ENCODE peak calls at places on chromosomes 3 and 15, in five cellular contexts. One of them, this sample, is unnamed.

GRCh38 chr3:119690043-119690656 is 12.7 kb upstream of the CFAP91 start:
- DNase-seq in fibroblast of the aortic adventitia: peak
- DNase-seq in MM.1S: no peak
- DNase-seq in cardiac muscle cell: peak
- DNase-seq in brain microvascular endothelial cell: peak
- DNase-seq in this sample: no peak

GRCh38 chr3:117036259-117036799 is 326.8 kb downstream of the TUSC7 start:
- DNase-seq in brain microvascular endothelial cell: peak
- DNase-seq in cardiac muscle cell: peak
- DNase-seq in fibroblast of the aortic adventitia: peak
- DNase-seq in MM.1S: no peak
- DNase-seq in this sample: no peak

GRCh38 chr15:95556866-95557225 is 773.7 kb upstream of the NR2F2 start:
- DNase-seq in cardiac muscle cell: peak
- DNase-seq in fibroblast of the aortic adventitia: peak
- DNase-seq in MM.1S: no peak
- DNase-seq in brain microvascular endothelial cell: peak
- DNase-seq in this sample: peak

GRCh38 chr15:64856429-64857145 is 14.9 kb downstream of the PLEKHO2 start:
- DNase-seq in fibroblast of the aortic adventitia: peak
- DNase-seq in MM.1S: no peak
- DNase-seq in brain microvascular endothelial cell: no peak
- DNase-seq in cardiac muscle cell: peak
- DNase-seq in this sample: no peak

GRCh38 chr3:115576325-115576724 is 47.0 kb upstream of the GAP43 start:
- DNase-seq in fibroblast of the aortic adventitia: peak
- DNase-seq in MM.1S: no peak
- DNase-seq in cardiac muscle cell: no peak
- DNase-seq in brain microvascular endothelial cell: no peak
- DNase-seq in this sample: no peak

GRCh38 chr3:61897848-61898247 is 336.5 kb downstream of the PTPRG start:
- DNase-seq in cardiac muscle cell: no peak
- DNase-seq in MM.1S: no peak
- DNase-seq in fibroblast of the aortic adventitia: no peak
- DNase-seq in brain microvascular endothelial cell: no peak
- DNase-seq in this sample: no peak

GRCh38 chr15:82532383-82532990 is 7.8 kb downstream of the RPS17 start:
- DNase-seq in cardiac muscle cell: no peak
- DNase-seq in MM.1S: no peak
- DNase-seq in fibroblast of the aortic adventitia: no peak
- DNase-seq in brain microvascular endothelial cell: no peak
- DNase-seq in this sample: no peak

GRCh38 chr3:8405144-8405543 is 96.5 kb upstream of the LMCD1 start:
- DNase-seq in brain microvascular endothelial cell: no peak
- DNase-seq in fibroblast of the aortic adventitia: no peak
- DNase-seq in cardiac muscle cell: no peak
- DNase-seq in MM.1S: no peak
- DNase-seq in this sample: no peak

GRCh38 chr3:186938716-186939115 is 8.4 kb downstream of the ST6GAL1 start:
- DNase-seq in cardiac muscle cell: peak
- DNase-seq in fibroblast of the aortic adventitia: peak
- DNase-seq in MM.1S: no peak
- DNase-seq in brain microvascular endothelial cell: peak
- DNase-seq in this sample: no peak

DNA sequence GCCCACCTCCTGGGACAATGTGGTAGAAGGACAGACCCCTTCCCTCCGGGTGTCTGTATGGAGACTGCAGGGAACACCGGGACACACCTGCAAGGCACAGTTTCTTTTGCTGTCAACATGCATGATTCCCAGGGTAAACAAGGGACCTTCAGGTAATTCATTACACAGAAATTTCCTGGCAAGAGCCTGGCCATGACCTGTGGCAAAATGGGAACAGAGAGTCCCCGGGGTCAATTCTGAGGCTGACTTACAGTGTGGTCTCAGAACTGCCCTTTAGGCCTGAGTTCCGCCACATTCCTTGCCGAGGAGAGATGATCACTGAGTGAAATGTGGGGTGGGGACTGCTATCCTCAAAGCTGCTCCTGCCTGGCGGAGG is 6.3 kb downstream of the STARD5 start:
- DNase-seq in MM.1S: no peak
- DNase-seq in fibroblast of the aortic adventitia: no peak
- DNase-seq in brain microvascular endothelial cell: no peak
- DNase-seq in cardiac muscle cell: no peak
- DNase-seq in this sample: no peak
- H3K4me3 ChIP-seq in MM.1S: peak
- H3K4me3 ChIP-seq in fibroblast of the aortic adventitia: no peak
- H3K4me3 ChIP-seq in brain microvascular endothelial cell: no peak
- H3K4me3 ChIP-seq in cardiac muscle cell: no peak
- H3K4me3 ChIP-seq in this sample: no peak

DNA sequence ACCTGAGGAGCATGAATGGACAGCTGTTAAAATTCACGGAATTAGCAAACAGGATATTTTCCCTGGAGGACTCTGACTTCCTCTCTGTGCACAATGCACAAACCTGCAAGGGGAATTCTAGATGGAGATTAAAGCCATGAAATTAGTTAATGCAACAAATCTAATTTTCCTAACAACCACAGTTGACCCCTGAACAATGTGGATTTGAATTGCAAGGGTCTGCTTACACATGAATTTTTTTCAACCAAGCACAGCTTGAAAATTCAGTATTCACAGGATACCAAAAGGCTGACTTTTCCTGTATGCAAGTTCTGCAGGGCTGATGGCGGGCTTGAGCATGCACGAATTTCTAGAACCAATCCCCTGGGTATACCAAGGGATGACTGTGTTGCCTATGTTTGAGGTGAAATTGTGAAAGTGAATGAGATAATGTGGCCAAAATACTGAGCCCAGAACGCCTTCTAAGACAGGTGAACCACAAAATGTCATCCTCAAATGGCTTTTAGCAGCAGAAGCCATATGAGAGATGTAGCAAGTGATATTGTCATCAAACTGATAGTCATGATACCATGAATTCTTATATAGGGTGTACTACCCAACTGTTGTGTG is 52.5 kb downstream of the COL8A1 start:
- DNase-seq in fibroblast of the aortic adventitia: no peak
- DNase-seq in cardiac muscle cell: no peak
- DNase-seq in MM.1S: no peak
- DNase-seq in brain microvascular endothelial cell: no peak
- DNase-seq in this sample: no peak
- TF ChIP-seq CTCF in fibroblast of the aortic adventitia: no peak
- TF ChIP-seq CTCF in cardiac muscle cell: no peak
- TF ChIP-seq CTCF in MM.1S: no peak
- TF ChIP-seq CTCF in brain microvascular endothelial cell: no peak
- TF ChIP-seq CTCF in this sample: no peak

GRCh38 chr3:121705541-121705940 is 44.0 kb downstream of the GOLGB1 start:
- DNase-seq in brain microvascular endothelial cell: no peak
- DNase-seq in fibroblast of the aortic adventitia: no peak
- DNase-seq in MM.1S: no peak
- DNase-seq in cardiac muscle cell: no peak
- DNase-seq in this sample: no peak
- H3K4me3 ChIP-seq in brain microvascular endothelial cell: no peak
- H3K4me3 ChIP-seq in fibroblast of the aortic adventitia: no peak
- H3K4me3 ChIP-seq in MM.1S: no peak
- H3K4me3 ChIP-seq in cardiac muscle cell: no peak
- H3K4me3 ChIP-seq in this sample: no peak

GRCh38 chr3:131658115-131658514 is 155.3 kb upstream of the MRPL3 start:
- DNase-seq in brain microvascular endothelial cell: no peak
- DNase-seq in MM.1S: no peak
- DNase-seq in cardiac muscle cell: peak
- DNase-seq in fibroblast of the aortic adventitia: peak
- DNase-seq in this sample: no peak
- TF ChIP-seq CTCF in brain microvascular endothelial cell: no peak
- TF ChIP-seq CTCF in MM.1S: no peak
- TF ChIP-seq CTCF in cardiac muscle cell: peak
- TF ChIP-seq CTCF in fibroblast of the aortic adventitia: peak
- TF ChIP-seq CTCF in this sample: peak

DNA sequence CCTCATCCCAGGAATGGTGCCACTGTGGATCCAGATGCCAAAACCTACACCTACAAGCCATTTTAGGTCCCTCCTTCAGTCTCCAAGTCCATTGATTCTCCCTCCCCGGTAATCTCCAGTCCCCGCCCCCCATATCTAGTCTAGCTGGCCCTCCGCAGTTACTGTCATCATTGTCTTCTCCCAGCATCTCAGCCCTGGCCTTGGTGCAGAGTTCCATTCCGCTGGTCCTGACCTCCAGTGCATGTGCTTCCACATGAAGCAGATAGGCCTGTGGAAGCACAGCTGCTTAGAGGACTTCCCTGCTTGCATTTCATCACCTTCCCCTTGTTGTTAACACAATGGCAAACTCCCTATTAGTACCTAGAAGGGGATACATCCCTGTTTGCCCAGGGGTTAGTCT is 331.8 kb downstream of the LRTM1 start:
- DNase-seq in cardiac muscle cell: no peak
- DNase-seq in fibroblast of the aortic adventitia: no peak
- DNase-seq in MM.1S: no peak
- DNase-seq in brain microvascular endothelial cell: no peak
- DNase-seq in this sample: no peak
- H3K4me3 ChIP-seq in cardiac muscle cell: no peak
- H3K4me3 ChIP-seq in fibroblast of the aortic adventitia: no peak
- H3K4me3 ChIP-seq in MM.1S: no peak
- H3K4me3 ChIP-seq in brain microvascular endothelial cell: no peak
- H3K4me3 ChIP-seq in this sample: no peak

GRCh38 chr3:5426094-5426883 is 238.8 kb downstream of the EDEM1 start:
- DNase-seq in MM.1S: peak
- DNase-seq in fibroblast of the aortic adventitia: peak
- DNase-seq in cardiac muscle cell: peak
- DNase-seq in brain microvascular endothelial cell: peak
- DNase-seq in this sample: peak
- TF ChIP-seq CTCF in MM.1S: peak
- TF ChIP-seq CTCF in fibroblast of the aortic adventitia: peak
- TF ChIP-seq CTCF in cardiac muscle cell: peak
- TF ChIP-seq CTCF in brain microvascular endothelial cell: peak
- TF ChIP-seq CTCF in this sample: peak

GRCh38 chr3:194399166-194399565 is at the start of gene GP5:
- DNase-seq in brain microvascular endothelial cell: no peak
- DNase-seq in MM.1S: no peak
- DNase-seq in fibroblast of the aortic adventitia: no peak
- DNase-seq in cardiac muscle cell: no peak
- DNase-seq in this sample: no peak
- H3K4me3 ChIP-seq in brain microvascular endothelial cell: peak
- H3K4me3 ChIP-seq in MM.1S: peak
- H3K4me3 ChIP-seq in fibroblast of the aortic adventitia: no peak
- H3K4me3 ChIP-seq in cardiac muscle cell: peak
- H3K4me3 ChIP-seq in this sample: no peak

DNA sequence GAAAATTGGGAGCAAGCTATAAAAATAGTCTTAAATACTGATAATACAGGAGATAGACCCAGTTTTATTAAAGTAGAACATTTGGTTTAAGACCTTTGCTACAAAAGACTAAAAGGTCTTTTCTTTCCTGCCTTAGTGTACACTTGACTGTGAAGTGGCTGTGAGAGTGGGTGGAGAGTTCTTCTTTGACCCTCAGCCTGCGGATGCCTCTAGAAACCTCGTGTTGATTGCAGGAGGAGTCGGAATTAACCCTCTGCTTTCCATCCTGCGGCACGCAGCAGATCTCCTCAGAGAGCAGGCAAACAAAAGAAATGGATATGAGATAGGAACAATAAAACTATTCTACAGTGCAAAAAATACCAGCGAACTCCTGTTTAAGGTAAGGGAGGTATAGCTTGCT is 36.5 kb downstream of the OXNAD1 start:
- DNase-seq in brain microvascular endothelial cell: no peak
- DNase-seq in cardiac muscle cell: no peak
- DNase-seq in fibroblast of the aortic adventitia: no peak
- DNase-seq in MM.1S: no peak
- DNase-seq in this sample: no peak
- TF ChIP-seq CTCF in brain microvascular endothelial cell: no peak
- TF ChIP-seq CTCF in cardiac muscle cell: no peak
- TF ChIP-seq CTCF in fibroblast of the aortic adventitia: no peak
- TF ChIP-seq CTCF in MM.1S: no peak
- TF ChIP-seq CTCF in this sample: no peak

This sample was measured in LNCaP clone FGC.